ENCODE peak calls at places on chromosomes 7 and 10, in six cellular contexts. One of them, this sample, is unnamed.

GRCh38 chr10:3452683-3453388 is 280.3 kb upstream of the PITRM1 start:
- DNase-seq in SK-N-SH: no peak
- DNase-seq in A549: peak; percentile 38
- DNase-seq in H54: no peak
- DNase-seq in effector memory CD8-positive, alpha-beta T cell: no peak
- DNase-seq in cardiac muscle cell: no peak
- DNase-seq in this sample: no peak

GRCh38 chr10:16497911-16498310 is 23.8 kb downstream of the C1QL3 start:
- DNase-seq in SK-N-SH: no peak
- DNase-seq in A549: no peak
- DNase-seq in H54: no peak
- DNase-seq in effector memory CD8-positive, alpha-beta T cell: no peak
- DNase-seq in cardiac muscle cell: no peak
- DNase-seq in this sample: no peak

GRCh38 chr7:130221341-130221740 is 13.7 kb downstream of the SSMEM1 start:
- DNase-seq in SK-N-SH: no peak
- DNase-seq in A549: no peak
- DNase-seq in H54: no peak
- DNase-seq in effector memory CD8-positive, alpha-beta T cell: no peak
- DNase-seq in cardiac muscle cell: no peak
- DNase-seq in this sample: no peak

GRCh38 chr7:43618073-43618472 is 35.2 kb downstream of the STK17A start:
- DNase-seq in SK-N-SH: no peak
- DNase-seq in A549: no peak
- DNase-seq in H54: no peak
- DNase-seq in effector memory CD8-positive, alpha-beta T cell: no peak
- DNase-seq in cardiac muscle cell: no peak
- DNase-seq in this sample: no peak

GRCh38 chr7:106283831-106284515 is 810 bp downstream of the NAMPT start:
- DNase-seq in SK-N-SH: no peak
- DNase-seq in A549: peak; percentile 63
- DNase-seq in H54: peak; percentile 12
- DNase-seq in effector memory CD8-positive, alpha-beta T cell: peak; percentile 33
- DNase-seq in cardiac muscle cell: peak; percentile 66
- DNase-seq in this sample: peak; percentile 38

GRCh38 chr10:50561816-50562215 is 61.9 kb downstream of the SGMS1 start:
- DNase-seq in SK-N-SH: peak; percentile 33
- DNase-seq in A549: no peak
- DNase-seq in H54: no peak
- DNase-seq in effector memory CD8-positive, alpha-beta T cell: no peak
- DNase-seq in cardiac muscle cell: no peak
- DNase-seq in this sample: no peak

GRCh38 chr10:63423489-63423888 is 42.3 kb downstream of the JMJD1C start:
- DNase-seq in SK-N-SH: no peak
- DNase-seq in A549: no peak
- DNase-seq in H54: no peak
- DNase-seq in effector memory CD8-positive, alpha-beta T cell: no peak
- DNase-seq in cardiac muscle cell: no peak
- DNase-seq in this sample: no peak

GRCh38 chr10:49220031-49220430 is 31.8 kb upstream of the TMEM273 start:
- DNase-seq in SK-N-SH: no peak
- DNase-seq in A549: no peak
- DNase-seq in H54: no peak
- DNase-seq in effector memory CD8-positive, alpha-beta T cell: no peak
- DNase-seq in cardiac muscle cell: no peak
- DNase-seq in this sample: no peak

GRCh38 chr7:12757443-12757842 is 70.0 kb downstream of the ARL4A start:
- DNase-seq in SK-N-SH: no peak
- DNase-seq in A549: peak; percentile 60
- DNase-seq in H54: peak; percentile 43
- DNase-seq in effector memory CD8-positive, alpha-beta T cell: no peak
- DNase-seq in cardiac muscle cell: no peak
- DNase-seq in this sample: no peak

GRCh38 chr7:40380111-40380510 is 245.3 kb downstream of the SUGCT start:
- DNase-seq in SK-N-SH: no peak
- DNase-seq in A549: no peak
- DNase-seq in H54: no peak
- DNase-seq in effector memory CD8-positive, alpha-beta T cell: no peak
- DNase-seq in cardiac muscle cell: no peak
- DNase-seq in this sample: no peak

GRCh38 chr10:84822926-84823325 is 494.5 kb downstream of the CCSER2 start:
- DNase-seq in SK-N-SH: no peak
- DNase-seq in A549: no peak
- DNase-seq in H54: no peak
- DNase-seq in effector memory CD8-positive, alpha-beta T cell: no peak
- DNase-seq in cardiac muscle cell: no peak
- DNase-seq in this sample: no peak

GRCh38 chr10:124124123-124124768 is 30.8 kb upstream of the CHST15 start:
- DNase-seq in SK-N-SH: no peak
- DNase-seq in A549: no peak
- DNase-seq in H54: no peak
- DNase-seq in effector memory CD8-positive, alpha-beta T cell: no peak
- DNase-seq in cardiac muscle cell: no peak
- DNase-seq in this sample: no peak

GRCh38 chr10:131444862-131445461 is 133.4 kb upstream of the TCERG1L start:
- DNase-seq in SK-N-SH: no peak
- DNase-seq in A549: no peak
- DNase-seq in H54: no peak
- DNase-seq in effector memory CD8-positive, alpha-beta T cell: no peak
- DNase-seq in cardiac muscle cell: no peak
- DNase-seq in this sample: no peak

GRCh38 chr7:19958309-19958896 is 185.0 kb upstream of the TMEM196 start:
- DNase-seq in SK-N-SH: no peak
- DNase-seq in A549: peak; percentile 93
- DNase-seq in H54: peak; percentile 40
- DNase-seq in effector memory CD8-positive, alpha-beta T cell: no peak
- DNase-seq in cardiac muscle cell: no peak
- DNase-seq in this sample: no peak

GRCh38 chr7:159096736-159097581 is 47.7 kb downstream of the VIPR2 start:
- DNase-seq in SK-N-SH: no peak
- DNase-seq in A549: no peak
- DNase-seq in H54: no peak
- DNase-seq in effector memory CD8-positive, alpha-beta T cell: no peak
- DNase-seq in cardiac muscle cell: peak; percentile 61
- DNase-seq in this sample: no peak

GRCh38 chr7:135670179-135670578 is 7.9 kb downstream of the STMP1 start:
- DNase-seq in SK-N-SH: no peak
- DNase-seq in A549: no peak
- DNase-seq in H54: no peak
- DNase-seq in effector memory CD8-positive, alpha-beta T cell: no peak
- DNase-seq in cardiac muscle cell: no peak
- DNase-seq in this sample: no peak

GRCh38 chr10:19789607-19790006 is 26.6 kb upstream of the PLXDC2 start:
- DNase-seq in SK-N-SH: no peak
- DNase-seq in A549: no peak
- DNase-seq in H54: no peak
- DNase-seq in effector memory CD8-positive, alpha-beta T cell: no peak
- DNase-seq in cardiac muscle cell: no peak
- DNase-seq in this sample: no peak

GRCh38 chr7:93178213-93178612 is 30.0 kb upstream of the SAMD9L start:
- DNase-seq in SK-N-SH: peak; percentile 3
- DNase-seq in A549: peak; percentile 5
- DNase-seq in H54: no peak
- DNase-seq in effector memory CD8-positive, alpha-beta T cell: no peak
- DNase-seq in cardiac muscle cell: no peak
- DNase-seq in this sample: no peak

GRCh38 chr10:114908896-114909295 is 29.1 kb upstream of the TRUB1 start:
- DNase-seq in SK-N-SH: no peak
- DNase-seq in A549: no peak
- DNase-seq in H54: no peak
- DNase-seq in effector memory CD8-positive, alpha-beta T cell: no peak
- DNase-seq in cardiac muscle cell: no peak
- DNase-seq in this sample: no peak

GRCh38 chr10:91557540-91558231 is 75.2 kb downstream of the PPP1R3C start:
- DNase-seq in SK-N-SH: no peak
- DNase-seq in A549: no peak
- DNase-seq in H54: no peak
- DNase-seq in effector memory CD8-positive, alpha-beta T cell: no peak
- DNase-seq in cardiac muscle cell: no peak
- DNase-seq in this sample: no peak

GRCh38 chr7:104855826-104856225 is 158.2 kb upstream of the KMT2E start:
- DNase-seq in SK-N-SH: no peak
- DNase-seq in A549: no peak
- DNase-seq in H54: no peak
- DNase-seq in effector memory CD8-positive, alpha-beta T cell: no peak
- DNase-seq in cardiac muscle cell: no peak
- DNase-seq in this sample: no peak

GRCh38 chr7:84455788-84456187 is 261.2 kb upstream of the SEMA3A start:
- DNase-seq in SK-N-SH: no peak
- DNase-seq in A549: no peak
- DNase-seq in H54: no peak
- DNase-seq in effector memory CD8-positive, alpha-beta T cell: no peak
- DNase-seq in cardiac muscle cell: no peak
- DNase-seq in this sample: no peak

GRCh38 chr7:101442426-101443070 is 79.9 kb downstream of the COL26A1 start:
- DNase-seq in SK-N-SH: peak; percentile 5
- DNase-seq in A549: no peak
- DNase-seq in H54: no peak
- DNase-seq in effector memory CD8-positive, alpha-beta T cell: no peak
- DNase-seq in cardiac muscle cell: no peak
- DNase-seq in this sample: no peak

GRCh38 chr7:102875700-102876192 is 37.1 kb upstream of the LRRC17 start:
- DNase-seq in SK-N-SH: no peak
- DNase-seq in A549: peak; percentile 97
- DNase-seq in H54: peak; percentile 70
- DNase-seq in effector memory CD8-positive, alpha-beta T cell: no peak
- DNase-seq in cardiac muscle cell: no peak
- DNase-seq in this sample: no peak

GRCh38 chr10:132627736-132628512 is 90.3 kb downstream of the INPP5A start:
- DNase-seq in SK-N-SH: peak; percentile 94
- DNase-seq in A549: no peak
- DNase-seq in H54: no peak
- DNase-seq in effector memory CD8-positive, alpha-beta T cell: no peak
- DNase-seq in cardiac muscle cell: peak; percentile 56
- DNase-seq in this sample: no peak

GRCh38 chr10:11713186-11713743 is 28.9 kb upstream of the ECHDC3 start:
- DNase-seq in SK-N-SH: no peak
- DNase-seq in A549: no peak
- DNase-seq in H54: no peak
- DNase-seq in effector memory CD8-positive, alpha-beta T cell: no peak
- DNase-seq in cardiac muscle cell: no peak
- DNase-seq in this sample: no peak

GRCh38 chr10:52955337-52955736 is 182.8 kb upstream of the MBL2 start:
- DNase-seq in SK-N-SH: no peak
- DNase-seq in A549: no peak
- DNase-seq in H54: no peak
- DNase-seq in effector memory CD8-positive, alpha-beta T cell: no peak
- DNase-seq in cardiac muscle cell: no peak
- DNase-seq in this sample: no peak

GRCh38 chr10:128734161-128734560 is 607.9 kb upstream of the MKI67 start:
- DNase-seq in SK-N-SH: no peak
- DNase-seq in A549: no peak
- DNase-seq in H54: no peak
- DNase-seq in effector memory CD8-positive, alpha-beta T cell: no peak
- DNase-seq in cardiac muscle cell: no peak
- DNase-seq in this sample: no peak

GRCh38 chr10:123674741-123675140 is 8.6 kb downstream of the GPR26 start:
- DNase-seq in SK-N-SH: no peak
- DNase-seq in A549: no peak
- DNase-seq in H54: no peak
- DNase-seq in effector memory CD8-positive, alpha-beta T cell: no peak
- DNase-seq in cardiac muscle cell: no peak
- DNase-seq in this sample: no peak

GRCh38 chr7:91565499-91566331 is 301.5 kb downstream of the FZD1 start:
- DNase-seq in SK-N-SH: peak; percentile 44
- DNase-seq in A549: peak; percentile 36
- DNase-seq in H54: no peak
- DNase-seq in effector memory CD8-positive, alpha-beta T cell: no peak
- DNase-seq in cardiac muscle cell: no peak
- DNase-seq in this sample: no peak

GRCh38 chr10:123945506-123945905 is 53.9 kb upstream of the CPXM2 start:
- DNase-seq in SK-N-SH: no peak
- DNase-seq in A549: peak; percentile 29
- DNase-seq in H54: peak; percentile 12
- DNase-seq in effector memory CD8-positive, alpha-beta T cell: no peak
- DNase-seq in cardiac muscle cell: no peak
- DNase-seq in this sample: no peak

GRCh38 chr10:88974012-88974411 is 16.6 kb upstream of the FAS start:
- DNase-seq in SK-N-SH: no peak
- DNase-seq in A549: no peak
- DNase-seq in H54: no peak
- DNase-seq in effector memory CD8-positive, alpha-beta T cell: no peak
- DNase-seq in cardiac muscle cell: no peak
- DNase-seq in this sample: no peak

GRCh38 chr10:19922236-19922963 is 106.2 kb downstream of the PLXDC2 start:
- DNase-seq in SK-N-SH: no peak
- DNase-seq in A549: peak; percentile 11
- DNase-seq in H54: no peak
- DNase-seq in effector memory CD8-positive, alpha-beta T cell: no peak
- DNase-seq in cardiac muscle cell: no peak
- DNase-seq in this sample: no peak

This sample was measured in immature natural killer cell.